ENCODE peak calls at places on chromosomes 16 and 17, in five cellular contexts. One of them, this sample, is unnamed.

GRCh38 chr16:59887856-59888255 is 1153.7 kb upstream of the GOT2 start:
- DNase-seq in B cell: no peak
- DNase-seq in EL: peak
- DNase-seq in HEK293T: no peak
- DNase-seq in SIG-M5: no peak
- DNase-seq in this sample: no peak

GRCh38 chr16:4882261-4882632 is 35.0 kb downstream of the UBN1 start:
- DNase-seq in B cell: no peak
- DNase-seq in EL: no peak
- DNase-seq in HEK293T: no peak
- DNase-seq in SIG-M5: no peak
- DNase-seq in this sample: no peak

GRCh38 chr16:86806181-86806837 is 228.0 kb downstream of the FOXL1 start:
- DNase-seq in B cell: no peak
- DNase-seq in EL: no peak
- DNase-seq in HEK293T: no peak
- DNase-seq in SIG-M5: no peak
- DNase-seq in this sample: no peak

GRCh38 chr17:77908501-77908900 is 50.0 kb upstream of the TNRC6C start:
- DNase-seq in B cell: no peak
- DNase-seq in EL: no peak
- DNase-seq in HEK293T: no peak
- DNase-seq in SIG-M5: no peak
- DNase-seq in this sample: no peak

GRCh38 chr17:41982026-41982989 is 15.7 kb downstream of the CNP start:
- DNase-seq in B cell: no peak
- DNase-seq in EL: no peak
- DNase-seq in HEK293T: no peak
- DNase-seq in SIG-M5: no peak
- DNase-seq in this sample: no peak

GRCh38 chr16:85819245-85819644 is 19.8 kb downstream of the COX4I1 start:
- DNase-seq in B cell: peak
- DNase-seq in EL: peak
- DNase-seq in HEK293T: peak
- DNase-seq in SIG-M5: peak
- DNase-seq in this sample: peak

GRCh38 chr16:4660454-4661007 is 32.8 kb upstream of the NUDT16L1 start:
- DNase-seq in B cell: no peak
- DNase-seq in EL: peak
- DNase-seq in HEK293T: no peak
- DNase-seq in SIG-M5: no peak
- DNase-seq in this sample: no peak

GRCh38 chr16:74302341-74302740 is 5.7 kb downstream of the PSMD7 start:
- DNase-seq in B cell: no peak
- DNase-seq in EL: no peak
- DNase-seq in HEK293T: no peak
- DNase-seq in SIG-M5: no peak
- DNase-seq in this sample: no peak

GRCh38 chr17:40306395-40306794 is 2.6 kb upstream of the RARA start:
- DNase-seq in B cell: no peak
- DNase-seq in EL: peak
- DNase-seq in HEK293T: no peak
- DNase-seq in SIG-M5: no peak
- DNase-seq in this sample: no peak

GRCh38 chr16:31395647-31396046 is 2.5 kb downstream of the ITGAD start:
- DNase-seq in B cell: no peak
- DNase-seq in EL: no peak
- DNase-seq in HEK293T: no peak
- DNase-seq in SIG-M5: no peak
- DNase-seq in this sample: no peak

GRCh38 chr16:57984443-57985203 is 13.7 kb upstream of the CNGB1 start:
- DNase-seq in B cell: peak
- DNase-seq in EL: peak
- DNase-seq in HEK293T: peak
- DNase-seq in SIG-M5: no peak
- DNase-seq in this sample: no peak

GRCh38 chr16:351804-352520 is 561 bp downstream of the AXIN1 start:
- DNase-seq in B cell: no peak
- DNase-seq in EL: peak
- DNase-seq in HEK293T: no peak
- DNase-seq in SIG-M5: no peak
- DNase-seq in this sample: no peak

GRCh38 chr17:20010099-20010863 is 1.1 kb downstream of the SPECC1 start:
- DNase-seq in B cell: no peak
- DNase-seq in EL: peak
- DNase-seq in HEK293T: peak
- DNase-seq in SIG-M5: no peak
- DNase-seq in this sample: no peak

GRCh38 chr16:30185683-30186421 is 2.5 kb downstream of the CORO1A start:
- DNase-seq in B cell: peak
- DNase-seq in EL: no peak
- DNase-seq in HEK293T: no peak
- DNase-seq in SIG-M5: peak
- DNase-seq in this sample: peak

GRCh38 chr17:65154770-65155589 is 17.8 kb downstream of the RGS9 start:
- DNase-seq in B cell: no peak
- DNase-seq in EL: peak
- DNase-seq in HEK293T: no peak
- DNase-seq in SIG-M5: peak
- DNase-seq in this sample: peak

GRCh38 chr17:61002316-61002736 is 324.7 kb downstream of the BCAS3 start:
- DNase-seq in B cell: no peak
- DNase-seq in EL: peak
- DNase-seq in HEK293T: peak
- DNase-seq in SIG-M5: no peak
- DNase-seq in this sample: peak

GRCh38 chr17:76735006-76735405 is 2.1 kb downstream of the SRSF2 start:
- DNase-seq in B cell: no peak
- DNase-seq in EL: peak
- DNase-seq in HEK293T: no peak
- DNase-seq in SIG-M5: no peak
- DNase-seq in this sample: peak

GRCh38 chr17:71107136-71107535 is 937.8 kb downstream of the KCNJ2 start:
- DNase-seq in B cell: no peak
- DNase-seq in EL: no peak
- DNase-seq in HEK293T: no peak
- DNase-seq in SIG-M5: no peak
- DNase-seq in this sample: no peak

GRCh38 chr16:2142942-2143868 is 5.2 kb upstream of the RAB26 start:
- DNase-seq in B cell: no peak
- DNase-seq in EL: no peak
- DNase-seq in HEK293T: no peak
- DNase-seq in SIG-M5: no peak
- DNase-seq in this sample: no peak

GRCh38 chr16:67663151-67663876 is 2.6 kb downstream of the PARD6A start:
- DNase-seq in B cell: peak
- DNase-seq in EL: peak
- DNase-seq in HEK293T: no peak
- DNase-seq in SIG-M5: no peak
- DNase-seq in this sample: peak

GRCh38 chr17:31329221-31329620 is 7.8 kb upstream of the EVI2A start:
- DNase-seq in B cell: no peak
- DNase-seq in EL: peak
- DNase-seq in HEK293T: no peak
- DNase-seq in SIG-M5: no peak
- DNase-seq in this sample: no peak

GRCh38 chr16:81238296-81239011 is at the start of gene BCO1:
- DNase-seq in B cell: no peak
- DNase-seq in EL: peak
- DNase-seq in HEK293T: peak
- DNase-seq in SIG-M5: no peak
- DNase-seq in this sample: no peak

GRCh38 chr17:6075050-6075449 is 4.9 kb downstream of the WSCD1 start:
- DNase-seq in B cell: no peak
- DNase-seq in EL: no peak
- DNase-seq in HEK293T: no peak
- DNase-seq in SIG-M5: no peak
- DNase-seq in this sample: no peak

GRCh38 chr17:72369366-72369765 is 248.5 kb downstream of the SOX9 start:
- DNase-seq in B cell: no peak
- DNase-seq in EL: no peak
- DNase-seq in HEK293T: no peak
- DNase-seq in SIG-M5: no peak
- DNase-seq in this sample: no peak

GRCh38 chr17:63826468-63827001 is 696 bp upstream of the PSMC5 start:
- DNase-seq in B cell: no peak
- DNase-seq in EL: peak
- DNase-seq in HEK293T: peak
- DNase-seq in SIG-M5: no peak
- DNase-seq in this sample: peak

This sample was measured in OCI-LY7.